ENCODE peak calls at places on chromosomes 11 and 22, in seven cellular contexts. One of them, this sample, is unnamed. For H3K9me2, the result is how much of the 10 kb centered on the place peaks cover.

GRCh38 chr22:48979482-48979881 is 848.2 kb downstream of the BRD1 start:
- DNase-seq in MM.1S: no peak
- DNase-seq in GM23338: no peak
- DNase-seq in GM23248: no peak
- DNase-seq in OCI-LY7: peak
- DNase-seq in Karpas-422: peak
- DNase-seq in PC-3: no peak
- DNase-seq in this sample: no peak

GRCh38 chr11:68470304-68470811 is 9.8 kb downstream of the PPP6R3 start:
- DNase-seq in MM.1S: no peak
- DNase-seq in GM23338: no peak
- DNase-seq in GM23248: no peak
- DNase-seq in OCI-LY7: no peak
- DNase-seq in Karpas-422: no peak
- DNase-seq in PC-3: no peak
- DNase-seq in this sample: no peak

GRCh38 chr11:7600205-7600775 is 73.0 kb downstream of the CYB5R2 start:
- DNase-seq in MM.1S: no peak
- DNase-seq in GM23338: no peak
- DNase-seq in GM23248: peak
- DNase-seq in OCI-LY7: no peak
- DNase-seq in Karpas-422: no peak
- DNase-seq in PC-3: peak
- DNase-seq in this sample: peak

GRCh38 chr11:103488021-103488420 is 378.8 kb downstream of the DYNC2H1 start:
- DNase-seq in MM.1S: peak
- DNase-seq in GM23338: no peak
- DNase-seq in GM23248: no peak
- DNase-seq in OCI-LY7: no peak
- DNase-seq in Karpas-422: no peak
- DNase-seq in PC-3: peak
- DNase-seq in this sample: no peak

GRCh38 chr22:31585161-31585859 is 76.7 kb downstream of the PISD start:
- DNase-seq in MM.1S: no peak
- DNase-seq in GM23338: no peak
- DNase-seq in GM23248: peak
- DNase-seq in OCI-LY7: no peak
- DNase-seq in Karpas-422: no peak
- DNase-seq in PC-3: no peak
- DNase-seq in this sample: no peak

GRCh38 chr11:92130432-92130831 is 94.2 kb upstream of the FAT3 start:
- DNase-seq in MM.1S: no peak
- DNase-seq in GM23338: no peak
- DNase-seq in GM23248: peak
- DNase-seq in OCI-LY7: no peak
- DNase-seq in Karpas-422: no peak
- DNase-seq in PC-3: peak
- DNase-seq in this sample: no peak

GRCh38 chr11:120133216-120134105 is 4.5 kb downstream of the TRIM29 start:
- DNase-seq in MM.1S: no peak
- DNase-seq in GM23338: no peak
- DNase-seq in GM23248: no peak
- DNase-seq in OCI-LY7: no peak
- DNase-seq in Karpas-422: no peak
- DNase-seq in PC-3: no peak
- DNase-seq in this sample: no peak

GRCh38 chr11:35887737-35888136 is 56.1 kb upstream of the LDLRAD3 start:
- DNase-seq in MM.1S: no peak
- DNase-seq in GM23338: no peak
- DNase-seq in GM23248: no peak
- DNase-seq in OCI-LY7: no peak
- DNase-seq in Karpas-422: no peak
- DNase-seq in PC-3: no peak
- DNase-seq in this sample: no peak

GRCh38 chr11:34345012-34345804 is 12.6 kb downstream of the ABTB2 start:
- DNase-seq in MM.1S: no peak
- DNase-seq in GM23338: no peak
- DNase-seq in GM23248: peak
- DNase-seq in OCI-LY7: no peak
- DNase-seq in Karpas-422: no peak
- DNase-seq in PC-3: peak
- DNase-seq in this sample: peak

GRCh38 chr22:27609411-27610029 is 192.0 kb downstream of the MN1 start:
- DNase-seq in MM.1S: no peak
- DNase-seq in GM23338: no peak
- DNase-seq in GM23248: no peak
- DNase-seq in OCI-LY7: no peak
- DNase-seq in Karpas-422: no peak
- DNase-seq in PC-3: no peak
- DNase-seq in this sample: no peak

GRCh38 chr11:121318848-121319834 is 26.6 kb downstream of the SC5D start:
- DNase-seq in MM.1S: peak
- DNase-seq in GM23338: peak
- DNase-seq in GM23248: peak
- DNase-seq in OCI-LY7: peak
- DNase-seq in Karpas-422: peak
- DNase-seq in PC-3: peak
- DNase-seq in this sample: peak

GRCh38 chr11:20367313-20367948 is 3.9 kb downstream of the HTATIP2 start:
- DNase-seq in MM.1S: no peak
- DNase-seq in GM23338: no peak
- DNase-seq in GM23248: peak
- DNase-seq in OCI-LY7: no peak
- DNase-seq in Karpas-422: no peak
- DNase-seq in PC-3: peak
- DNase-seq in this sample: peak

GRCh38 chr11:75500742-75501141 is 25.0 kb downstream of the GDPD5 start:
- DNase-seq in MM.1S: no peak
- DNase-seq in GM23338: no peak
- DNase-seq in GM23248: no peak
- DNase-seq in OCI-LY7: no peak
- DNase-seq in Karpas-422: no peak
- DNase-seq in PC-3: no peak
- DNase-seq in this sample: no peak

GRCh38 chr11:75502138-75502537 is 23.6 kb downstream of the GDPD5 start:
- DNase-seq in MM.1S: no peak
- DNase-seq in GM23338: no peak
- DNase-seq in GM23248: no peak
- DNase-seq in OCI-LY7: no peak
- DNase-seq in Karpas-422: no peak
- DNase-seq in PC-3: no peak
- DNase-seq in this sample: no peak

GRCh38 chr11:75497788-75498404 is 27.8 kb downstream of the GDPD5 start:
- DNase-seq in MM.1S: no peak
- DNase-seq in GM23338: no peak
- DNase-seq in GM23248: peak
- DNase-seq in OCI-LY7: no peak
- DNase-seq in Karpas-422: no peak
- DNase-seq in PC-3: no peak
- DNase-seq in this sample: no peak

GRCh38 chr11:75498556-75499255 is 27.0 kb downstream of the GDPD5 start:
- DNase-seq in MM.1S: no peak
- DNase-seq in GM23338: no peak
- DNase-seq in GM23248: peak
- DNase-seq in OCI-LY7: no peak
- DNase-seq in Karpas-422: no peak
- DNase-seq in PC-3: peak
- DNase-seq in this sample: no peak

DNA sequence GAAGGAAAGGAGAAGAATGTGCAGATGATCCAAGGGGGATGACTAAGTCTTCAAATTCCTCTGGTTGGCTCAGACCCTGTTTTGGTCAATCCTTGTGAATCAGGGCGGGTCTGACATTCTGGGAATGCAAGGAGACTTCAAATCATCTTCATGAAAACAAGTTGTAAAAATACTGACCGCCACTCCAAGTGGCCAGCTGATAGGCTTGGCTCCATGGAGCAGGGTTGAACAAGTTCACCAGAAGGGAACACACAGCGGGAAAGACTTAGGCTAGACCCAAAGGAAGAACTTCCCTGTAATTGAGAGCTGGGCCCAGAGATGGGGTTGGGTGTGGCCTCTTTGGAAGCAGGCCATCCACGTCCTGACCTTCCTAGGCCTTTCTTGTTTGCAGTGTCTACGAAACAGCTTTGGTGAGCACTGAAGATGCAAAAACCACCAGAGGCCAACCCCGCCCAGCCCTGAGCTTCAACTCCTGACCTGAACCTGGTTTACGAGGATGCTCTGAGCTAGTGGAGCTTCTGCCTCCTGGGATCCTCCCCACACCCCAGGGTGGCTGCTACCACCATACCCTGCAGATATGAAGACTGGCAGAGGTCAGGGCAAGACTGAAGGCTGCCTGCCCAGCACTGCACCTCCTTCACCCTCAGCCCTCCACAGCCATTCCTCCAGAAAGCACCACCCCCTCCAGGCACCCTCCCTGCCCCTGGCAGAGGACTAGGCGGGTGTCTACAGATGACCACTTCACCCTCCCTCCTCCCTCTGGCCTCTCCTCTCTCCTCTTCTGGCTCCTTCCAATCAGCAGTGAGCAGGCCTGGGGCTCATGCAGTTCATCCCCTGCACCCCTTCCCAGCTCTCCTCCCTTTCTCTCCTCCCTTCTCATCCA is 26.1 kb downstream of the GDPD5 start:
- DNase-seq in MM.1S: no peak
- DNase-seq in GM23338: no peak
- DNase-seq in GM23248: peak
- DNase-seq in OCI-LY7: no peak
- DNase-seq in Karpas-422: no peak
- DNase-seq in PC-3: peak
- DNase-seq in this sample: no peak
- H3K4me2 ChIP-seq in MM.1S: no peak
- H3K4me2 ChIP-seq in GM23338: no peak
- H3K4me2 ChIP-seq in GM23248: peak
- H3K4me2 ChIP-seq in OCI-LY7: no peak
- H3K4me2 ChIP-seq in Karpas-422: peak
- H3K4me2 ChIP-seq in PC-3: peak
- H3K4me2 ChIP-seq in this sample: no peak

GRCh38 chr11:17102447-17102846 is 25.0 kb upstream of the RPS13 start:
- DNase-seq in MM.1S: no peak
- DNase-seq in GM23338: no peak
- DNase-seq in GM23248: peak
- DNase-seq in OCI-LY7: no peak
- DNase-seq in Karpas-422: no peak
- DNase-seq in PC-3: no peak
- DNase-seq in this sample: no peak

GRCh38 chr11:17098632-17099031 is 21.2 kb upstream of the RPS13 start:
- DNase-seq in MM.1S: no peak
- DNase-seq in GM23338: no peak
- DNase-seq in GM23248: no peak
- DNase-seq in OCI-LY7: no peak
- DNase-seq in Karpas-422: no peak
- DNase-seq in PC-3: no peak
- DNase-seq in this sample: no peak

DNA sequence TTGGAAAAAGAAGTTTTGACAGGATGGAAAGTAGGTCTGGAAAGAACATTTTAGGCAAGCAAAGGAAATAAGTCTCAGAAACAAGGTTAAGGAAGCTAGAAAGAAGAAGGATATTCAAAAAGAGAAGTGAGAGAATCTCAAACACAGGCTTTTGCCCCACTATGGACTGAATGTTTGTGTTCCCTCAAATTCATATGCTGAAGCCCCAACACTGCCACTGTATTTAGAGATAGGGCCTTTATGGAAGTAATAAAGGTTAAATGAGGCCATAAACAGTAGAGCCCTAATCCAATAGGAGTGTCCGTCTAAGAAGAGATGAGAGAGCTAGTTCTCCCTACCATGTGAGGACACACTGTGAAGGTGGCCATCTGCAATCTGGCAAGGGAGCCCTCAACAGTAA is 20.6 kb upstream of the RPS13 start:
- DNase-seq in MM.1S: no peak
- DNase-seq in GM23338: no peak
- DNase-seq in GM23248: no peak
- DNase-seq in OCI-LY7: no peak
- DNase-seq in Karpas-422: no peak
- DNase-seq in PC-3: no peak
- DNase-seq in this sample: no peak
- H3K9me2 ChIP-seq in MM.1S: under half
- H3K9me2 ChIP-seq in GM23338: under half
- H3K9me2 ChIP-seq in GM23248: under half
- H3K9me2 ChIP-seq in OCI-LY7: under half
- H3K9me2 ChIP-seq in Karpas-422: under half
- H3K9me2 ChIP-seq in PC-3: under half
- H3K9me2 ChIP-seq in this sample: under half

GRCh38 chr22:32877196-32877595 is 75.7 kb downstream of the TIMP3 start:
- DNase-seq in MM.1S: no peak
- DNase-seq in GM23338: no peak
- DNase-seq in GM23248: no peak
- DNase-seq in OCI-LY7: no peak
- DNase-seq in Karpas-422: no peak
- DNase-seq in PC-3: no peak
- DNase-seq in this sample: no peak

GRCh38 chr22:32876516-32876915 is 75.0 kb downstream of the TIMP3 start:
- DNase-seq in MM.1S: no peak
- DNase-seq in GM23338: no peak
- DNase-seq in GM23248: no peak
- DNase-seq in OCI-LY7: no peak
- DNase-seq in Karpas-422: no peak
- DNase-seq in PC-3: no peak
- DNase-seq in this sample: no peak

GRCh38 chr22:32879550-32879949 is 78.0 kb downstream of the TIMP3 start:
- DNase-seq in MM.1S: no peak
- DNase-seq in GM23338: no peak
- DNase-seq in GM23248: no peak
- DNase-seq in OCI-LY7: no peak
- DNase-seq in Karpas-422: no peak
- DNase-seq in PC-3: no peak
- DNase-seq in this sample: no peak

GRCh38 chr22:32870474-32870873 is 69.0 kb downstream of the TIMP3 start:
- DNase-seq in MM.1S: no peak
- DNase-seq in GM23338: no peak
- DNase-seq in GM23248: no peak
- DNase-seq in OCI-LY7: no peak
- DNase-seq in Karpas-422: no peak
- DNase-seq in PC-3: no peak
- DNase-seq in this sample: no peak

GRCh38 chr22:32874330-32874729 is 72.8 kb downstream of the TIMP3 start:
- DNase-seq in MM.1S: no peak
- DNase-seq in GM23338: no peak
- DNase-seq in GM23248: no peak
- DNase-seq in OCI-LY7: no peak
- DNase-seq in Karpas-422: no peak
- DNase-seq in PC-3: no peak
- DNase-seq in this sample: no peak
- H3K4me2 ChIP-seq in MM.1S: no peak
- H3K4me2 ChIP-seq in GM23338: no peak
- H3K4me2 ChIP-seq in GM23248: no peak
- H3K4me2 ChIP-seq in OCI-LY7: no peak
- H3K4me2 ChIP-seq in Karpas-422: no peak
- H3K4me2 ChIP-seq in PC-3: no peak
- H3K4me2 ChIP-seq in this sample: no peak

DNA sequence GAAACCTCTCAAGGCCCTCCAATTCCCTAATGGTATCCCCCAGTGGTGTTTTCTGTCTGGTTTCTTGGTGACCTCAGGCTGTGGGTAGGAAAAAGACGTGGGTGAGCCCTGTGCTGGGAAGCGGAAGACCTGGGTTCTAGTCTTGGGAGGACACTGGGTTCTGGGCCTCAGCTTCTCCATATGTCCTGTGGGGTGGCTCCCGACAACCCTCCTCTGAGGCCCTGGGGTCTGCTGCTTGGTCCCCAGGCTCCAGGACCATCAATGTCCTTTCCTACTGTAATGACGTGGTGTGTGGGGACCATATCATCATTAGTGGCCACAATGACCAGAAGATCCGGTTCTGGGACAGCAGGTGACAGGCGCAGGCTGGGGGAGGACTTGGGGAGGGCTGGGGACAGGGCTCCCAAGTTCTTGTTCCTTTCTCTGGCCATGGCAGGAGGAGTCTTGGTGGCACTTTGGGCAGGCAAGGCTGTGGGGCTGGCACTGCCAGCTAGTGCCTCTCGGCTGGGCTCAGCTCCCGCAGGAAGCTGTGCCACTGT is 12.8 kb downstream of the ATG16L2 start:
- DNase-seq in MM.1S: no peak
- DNase-seq in GM23338: no peak
- DNase-seq in GM23248: no peak
- DNase-seq in OCI-LY7: no peak
- DNase-seq in Karpas-422: no peak
- DNase-seq in PC-3: peak
- DNase-seq in this sample: no peak
- H3K9me2 ChIP-seq in MM.1S: under half
- H3K9me2 ChIP-seq in GM23338: under half
- H3K9me2 ChIP-seq in GM23248: under half
- H3K9me2 ChIP-seq in OCI-LY7: under half
- H3K9me2 ChIP-seq in Karpas-422: under half
- H3K9me2 ChIP-seq in PC-3: under half
- H3K9me2 ChIP-seq in this sample: under half